ENCODE peak calls at places on chromosomes 5 and 9, in six cellular contexts. H, N, X, D, I and L are unnamed samples.

GRCh38 chr5:163968651-163969050 is 463.2 kb downstream of the MAT2B start:
- DNase-seq in X (no peak), H (no peak), D (no peak), I (no peak), N (no peak), L (no peak)

GRCh38 chr9:77769246-77769645 is 121.1 kb upstream of the GNA14 start:
- DNase-seq in I (no peak), D (no peak), N (no peak), H (no peak), X (no peak), L (no peak)

GRCh38 chr9:93595461-93595860 is 19.1 kb downstream of the PHF2 start:
- DNase-seq in I (no peak), N (no peak), D (no peak), X (no peak), H (no peak), L (no peak)

GRCh38 chr5:72160299-72160698 is 53.0 kb downstream of the MAP1B start:
- DNase-seq in H (no peak), D (no peak), N (peak; percentile 99), I (no peak), X (no peak), L (no peak)

GRCh38 chr9:90964101-90965020 is 162.7 kb downstream of the SYK start:
- DNase-seq in D (peak; percentile 31), X (no peak), N (no peak), I (no peak), H (peak; percentile 51), L (no peak)

GRCh38 chr5:134592141-134592746 is 40.4 kb downstream of the SAR1B start:
- DNase-seq in N (peak; percentile 41), H (no peak), I (no peak), X (no peak), D (no peak), L (no peak)

GRCh38 chr5:134873987-134874830 is at the start of gene TXNDC15:
- DNase-seq in D (peak; percentile 84), H (peak; percentile 93), N (peak; percentile 86), X (peak; percentile 86), I (peak; percentile 92), L (peak; percentile 91)

GRCh38 chr9:114505187-114506081 is at the start of gene WHRN:
- DNase-seq in X (peak; percentile 87), H (peak; percentile 95), N (peak; percentile 76), I (peak; percentile 91), D (peak; percentile 95), L (peak; percentile 94)

GRCh38 chr5:116378007-116378831 is 196.4 kb downstream of the SEMA6A start:
- DNase-seq in X (no peak), I (no peak), D (no peak), N (no peak), H (peak; percentile 27), L (peak; percentile 95)

GRCh38 chr9:127907867-127908659 is 8.7 kb upstream of the ST6GALNAC6 start:
- DNase-seq in H (no peak), I (no peak), N (no peak), X (no peak), D (no peak), L (no peak)

GRCh38 chr5:122773615-122774014 is 1.3 kb upstream of the SNX2 start:
- DNase-seq in H (no peak), D (no peak), X (no peak), N (no peak), I (no peak), L (no peak)

GRCh38 chr9:135244751-135245221 is 157.3 kb downstream of the OLFM1 start:
- DNase-seq in H (no peak), X (no peak), N (no peak), D (peak; percentile 50), I (no peak), L (no peak)

GRCh38 chr5:176527246-176528222 is 9.7 kb downstream of the RNF44 start:
- DNase-seq in N (no peak), I (no peak), H (no peak), D (no peak), X (no peak), L (no peak)

GRCh38 chr9:259405-260404 is 45.0 kb downstream of the DOCK8 start:
- DNase-seq in N (no peak), I (no peak), H (no peak), X (no peak), D (no peak), L (no peak)

GRCh38 chr9:133331221-133331620 is 4.8 kb downstream of the SURF6 start:
- DNase-seq in N (no peak), I (no peak), D (no peak), H (no peak), X (no peak), L (no peak)

GRCh38 chr5:169122951-169123350 is 178.0 kb downstream of the SLIT3 start:
- DNase-seq in D (no peak), N (no peak), X (no peak), H (no peak), I (no peak), L (no peak)

GRCh38 chr9:98087420-98088354 is 31.2 kb downstream of the NANS start:
- DNase-seq in X (no peak), I (peak; percentile 24), H (no peak), N (peak; percentile 20), D (no peak), L (no peak)

DNA sequence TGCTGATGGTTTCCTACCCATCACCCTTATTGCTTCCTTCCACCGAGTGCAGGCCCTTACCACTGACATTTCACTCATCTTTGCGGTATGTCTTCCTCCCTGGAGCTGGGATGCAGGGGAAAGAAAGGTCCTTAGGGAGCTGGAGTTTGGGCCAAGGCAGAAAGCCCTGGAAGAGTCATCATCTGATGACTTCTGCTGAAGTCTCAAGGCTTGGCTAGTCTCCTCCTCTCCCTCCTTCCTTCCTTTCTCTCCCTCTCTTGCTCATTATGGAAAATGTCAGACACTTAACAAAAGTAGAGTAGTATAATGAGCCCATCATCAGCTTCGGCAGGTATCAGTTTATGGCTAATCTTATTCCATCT is 40.0 kb downstream of the LARP1 start:
- DNase-seq in X (no peak), D (no peak), H (no peak), N (peak; percentile 17), I (no peak), L (no peak)
- H3K27ac ChIP-seq in X (no peak overlapping the region), D (no peak overlapping the region), H (no peak overlapping the region), N (peak overlapping the region; percentile 56), I (no peak overlapping the region), L (no peak overlapping the region)

GRCh38 chr5:79742549-79743136 is 53.0 kb downstream of the CMYA5 start:
- DNase-seq in N (no peak), D (no peak), I (no peak), H (no peak), X (no peak), L (no peak)

DNA sequence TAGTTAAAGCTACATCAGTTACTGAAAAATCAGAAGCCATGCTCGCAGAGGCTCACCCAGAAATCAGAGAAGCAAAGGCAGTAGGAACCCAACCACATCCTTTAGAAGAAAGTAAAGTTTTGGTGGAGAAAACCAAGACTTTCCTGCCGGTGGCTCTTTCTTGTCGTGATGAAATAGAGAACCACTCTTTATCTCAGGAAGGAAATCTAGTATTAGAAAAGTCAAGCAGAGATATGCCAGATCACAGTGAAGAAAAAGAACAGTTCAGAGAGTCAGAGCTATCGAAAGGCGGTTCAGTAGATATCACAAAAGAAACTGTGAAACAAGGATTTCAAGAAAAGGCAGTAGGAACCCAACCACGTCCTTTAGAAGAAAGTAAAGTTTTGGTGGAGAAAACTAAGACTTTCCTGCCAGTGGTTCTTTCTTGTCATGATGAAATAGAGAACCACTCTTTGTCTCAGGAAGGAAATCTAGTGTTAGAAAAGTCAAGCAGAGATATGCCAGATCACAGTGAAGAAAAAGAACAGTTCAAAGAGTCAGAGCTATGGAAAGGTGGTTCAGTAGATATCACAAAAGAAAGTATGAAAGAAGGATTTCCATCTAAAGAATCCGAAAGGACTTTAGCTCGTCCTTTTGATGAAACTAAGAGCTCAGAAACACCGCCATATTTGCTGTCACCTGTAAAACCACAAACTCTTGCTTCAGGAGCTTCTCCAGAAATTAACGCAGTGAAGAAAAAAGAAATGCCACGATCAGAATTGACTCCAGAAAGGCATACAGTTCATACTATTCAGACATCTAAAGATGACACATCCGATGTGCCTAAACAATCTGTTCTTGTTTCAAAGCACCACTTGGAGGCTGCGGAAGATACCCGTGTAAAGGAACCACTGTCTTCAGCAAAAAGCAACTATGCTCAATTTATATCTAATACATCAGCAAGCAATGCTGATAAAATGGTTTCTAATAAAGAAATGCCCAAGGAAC is 47.2 kb downstream of the CMYA5 start:
- DNase-seq in H (no peak), D (no peak), I (no peak), X (no peak), N (no peak), L (no peak)
- H3K4me1 ChIP-seq in H (no peaks in the 10 kb centered on the region), D (no peaks in the 10 kb centered on the region), I (peaks cover 9% of the 10 kb centered on the region), X (no peaks in the 10 kb centered on the region), N (no peaks in the 10 kb centered on the region), L (no peaks in the 10 kb centered on the region)

DNA sequence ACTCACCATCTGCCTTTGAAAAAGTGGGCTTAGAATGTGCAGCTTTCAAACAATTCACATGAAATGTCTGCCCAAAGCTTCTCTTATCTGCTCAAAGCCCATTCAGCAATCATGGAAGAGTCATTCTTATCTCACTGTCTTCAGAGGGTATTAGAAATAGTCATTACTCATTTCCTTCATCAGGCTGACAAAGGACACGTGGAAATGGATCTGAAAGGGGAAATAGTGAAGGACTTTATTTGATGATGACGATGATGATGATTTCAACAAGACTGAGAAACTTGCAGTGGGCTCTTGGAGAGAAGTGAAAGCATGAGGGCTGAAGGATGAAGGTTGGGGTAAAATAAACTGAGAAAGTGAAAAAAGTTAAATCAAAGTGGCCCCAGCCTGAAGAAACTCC is 194.3 kb downstream of the SMARCA2 start:
- DNase-seq in I (no peak), N (no peak), D (no peak), H (no peak), X (no peak), L (no peak)
- H3K4me3 ChIP-seq in I (no peak overlapping the region), N (no peak overlapping the region), D (no peak overlapping the region), H (no peak overlapping the region), X (no peak overlapping the region), L (no peak overlapping the region)

GRCh38 chr5:136089804-136090203 is 42.8 kb upstream of the SMAD5 start:
- DNase-seq in D (no peak), N (no peak), I (no peak), H (no peak), X (no peak), L (no peak)
- H3K27ac ChIP-seq in D (no peak overlapping the region), N (no peak overlapping the region), I (peak overlapping the region; percentile 93), H (no peak overlapping the region), X (no peak overlapping the region), L (no peak overlapping the region)

DNA sequence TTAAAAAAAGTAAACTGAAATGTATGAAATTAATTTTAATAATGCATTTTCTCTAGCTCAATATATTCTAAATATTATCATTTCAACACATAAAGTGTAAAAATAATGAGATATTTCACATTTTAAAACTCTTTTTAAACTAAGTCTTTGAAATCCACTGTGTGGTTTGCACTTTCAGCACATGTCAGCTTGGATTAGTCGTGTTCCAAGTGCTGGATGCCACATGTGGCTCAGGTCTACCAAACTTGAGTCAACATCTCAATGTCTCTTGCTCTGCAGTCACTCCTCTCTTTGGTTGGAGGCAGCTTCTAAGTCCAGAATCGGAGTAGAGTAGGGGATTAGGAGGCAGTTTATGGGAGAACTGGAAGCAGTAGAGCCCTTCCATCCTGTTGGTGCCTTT is 173.7 kb upstream of the ANKRD55 start:
- DNase-seq in N (peak; percentile 43), X (no peak), I (no peak), H (no peak), D (no peak), L (no peak)
- H3K4me1 ChIP-seq in N (peaks cover 12% of the 10 kb centered on the region), X (no peaks in the 10 kb centered on the region), I (peaks cover 16% of the 10 kb centered on the region), H (peaks cover 6% of the 10 kb centered on the region), D (peaks cover 35% of the 10 kb centered on the region), L (peaks cover 9% of the 10 kb centered on the region)

GRCh38 chr5:10632110-10632903 is 68.4 kb downstream of the ANKRD33B start:
- DNase-seq in I (no peak), N (peak; percentile 59), X (no peak), H (no peak), D (no peak), L (no peak)
- H3K4me3 ChIP-seq in I (no peak overlapping the region), N (no peak overlapping the region), X (no peak overlapping the region), H (no peak overlapping the region), D (no peak overlapping the region), L (no peak overlapping the region)

GRCh38 chr9:123365881-123366528 is 10.0 kb downstream of the CRB2 start:
- DNase-seq in N (no peak), D (no peak), I (no peak), X (no peak), H (no peak), L (no peak)
- H3K27ac ChIP-seq in N (no peak overlapping the region), D (no peak overlapping the region), I (no peak overlapping the region), X (no peak overlapping the region), H (no peak overlapping the region), L (no peak overlapping the region)